ENCODE peak calls at places on chromosomes 11 and 22, in ten cellular contexts. G is HTR-8/SVneo; M is T follicular helper cell; V is neuronal stem cell; U is M059J; J is GM20000; D is germinal center; Z is activated T-helper 1 cell treated with anti-CD3 and anti-CD28 coated beads, Interleukin-2, amount 50 U/mL, for 16 hours; E is stimulated activated CD4-positive, alpha-beta T cell treated with anti-CD3 and anti-CD28 coated beads, Interleukin-1b, Interleukin-23, amount 100 ng/mL, for 1 hour; X is naive B cell. P is an unnamed sample.

GRCh38 chr11:126833020-126833419 is 167.6 kb downstream of the KIRREL3 start:
- DNase-seq in G (no peak), M (no peak), V (no peak), U (no peak), J (no peak), D (no peak), Z (no peak), E (no peak), X (no peak), P (no peak)

GRCh38 chr11:74936087-74936486 is 12.8 kb downstream of the XRRA1 start:
- DNase-seq in G (no peak), M (no peak), V (no peak), U (no peak), J (no peak), D (no peak), Z (no peak), E (no peak), X (no peak), P (no peak)

GRCh38 chr11:106051103-106051502 is 26.0 kb downstream of the KBTBD3 start:
- DNase-seq in G (no peak), M (no peak), V (no peak), U (no peak), J (no peak), D (no peak), Z (no peak), E (no peak), X (no peak), P (no peak)

GRCh38 chr22:44567846-44568493 is 69.9 kb upstream of the RTL6 start:
- DNase-seq in G (no peak), M (peak; percentile 24), V (no peak), U (peak; percentile 41), J (no peak), D (no peak), Z (peak; percentile 12), E (no peak), X (no peak), P (no peak)

GRCh38 chr11:93559681-93560080 is 16.5 kb upstream of the SMCO4 start:
- DNase-seq in G (no peak), M (no peak), V (no peak), U (peak; percentile 5), J (no peak), D (no peak), Z (no peak), E (no peak), X (no peak), P (no peak)

GRCh38 chr22:48397531-48398180 is 1430.0 kb downstream of the BRD1 start:
- DNase-seq in G (no peak), M (no peak), V (no peak), U (no peak), J (no peak), D (no peak), Z (no peak), E (no peak), X (no peak), P (no peak)

GRCh38 chr22:17234144-17234623 is 14.9 kb upstream of the ADA2 start:
- DNase-seq in G (no peak), M (no peak), V (peak; percentile 59), U (no peak), J (no peak), D (no peak), Z (no peak), E (no peak), X (no peak), P (no peak)

GRCh38 chr11:43367382-43368178 is 8.9 kb downstream of the TTC17 start:
- DNase-seq in G (no peak), M (no peak), V (no peak), U (no peak), J (peak; percentile 28), D (peak; percentile 16), Z (no peak), E (no peak), X (peak; percentile 43), P (no peak)

GRCh38 chr11:130772266-130773227 is 143.7 kb downstream of the SNX19 start:
- DNase-seq in G (peak; percentile 67), M (no peak), V (no peak), U (peak; percentile 99), J (no peak), D (no peak), Z (no peak), E (no peak), X (no peak), P (no peak)

P was measured in NCI-H2227 treated with DMSO at 0.1 percent for 48 hours.